ENCODE peak calls at places on chromosomes 11 and 22, in eight cellular contexts. E, A, P, R, N, S, D and X are unnamed samples.

GRCh38 chr11:27058456-27058855 is 17.8 kb downstream of the BBOX1 start:
- DNase-seq in E (no peak), A (no peak), P (no peak), R (no peak), N (no peak), S (no peak), D (no peak), X (no peak)

GRCh38 chr22:35451602-35452001 is 51.7 kb downstream of the MCM5 start:
- DNase-seq in E (no peak), A (no peak), P (peak), R (no peak), N (no peak), S (no peak), D (no peak), X (no peak)

GRCh38 chr11:61700221-61700620 is 20.0 kb downstream of the DAGLA start:
- DNase-seq in E (peak), A (no peak), P (peak), R (no peak), N (no peak), S (no peak), D (no peak), X (peak)

GRCh38 chr11:72719144-72719543 is 33.1 kb downstream of the ARAP1 start:
- DNase-seq in E (peak), A (no peak), P (no peak), R (no peak), N (no peak), S (no peak), D (no peak), X (no peak)

GRCh38 chr11:2558402-2558801 is 113.6 kb downstream of the KCNQ1 start:
- DNase-seq in E (no peak), A (no peak), P (no peak), R (no peak), N (no peak), S (no peak), D (no peak), X (no peak)

GRCh38 chr22:24588370-24588755 is 4.5 kb downstream of the LRRC75B start:
- DNase-seq in E (peak), A (no peak), P (no peak), R (no peak), N (no peak), S (no peak), D (no peak), X (no peak)

GRCh38 chr11:102494216-102494615 is 36.3 kb downstream of the MMP7 start:
- DNase-seq in E (peak), A (no peak), P (no peak), R (no peak), N (no peak), S (no peak), D (no peak), X (no peak)

GRCh38 chr22:50688448-50688847 is 15.8 kb downstream of the SHANK3 start:
- DNase-seq in E (no peak), A (no peak), P (no peak), R (no peak), N (no peak), S (no peak), D (no peak), X (no peak)

GRCh38 chr11:68828957-68829356 is 12.8 kb downstream of the CPT1A start:
- DNase-seq in E (no peak), A (no peak), P (no peak), R (no peak), N (no peak), S (no peak), D (no peak), X (no peak)

GRCh38 chr11:6656581-6656915 is 939 bp upstream of the DCHS1 start:
- DNase-seq in E (no peak), A (no peak), P (no peak), R (no peak), N (no peak), S (no peak), D (no peak), X (no peak)